ENCODE peak calls at places on chromosomes 1 and 21, in six cellular contexts. One of them, this sample, is unnamed.

GRCh38 chr1:158112994-158113758 is 67.5 kb upstream of the CD1D start:
- DNase-seq in stimulated activated CD8-positive, alpha-beta memory T cell treated with anti-CD3 and anti-CD28 coated beads, Interleukin-12 subunit alpha, Interleukin-12 subunit beta, amount 100 ng/mL, for 4 hours: peak
- DNase-seq in activated T-cell treated with anti-CD3 and anti-CD28 coated beads, Interleukin-2, amount 50 U/mL, for 72 hours: peak
- DNase-seq in stimulated activated naive CD8-positive, alpha-beta T cell treated with anti-CD3 and anti-CD28 coated beads, Interleukin-15, Interleukin-2, amounts not matched to agents 100 U/mL and 50 U/mL, for 24 hours: peak
- DNase-seq in NCI-H1105: peak
- DNase-seq in epithelial cell of esophagus: peak
- DNase-seq in this sample: peak

GRCh38 chr1:112395832-112396667 is at the start of gene CTTNBP2NL:
- DNase-seq in stimulated activated CD8-positive, alpha-beta memory T cell treated with anti-CD3 and anti-CD28 coated beads, Interleukin-12 subunit alpha, Interleukin-12 subunit beta, amount 100 ng/mL, for 4 hours: peak
- DNase-seq in activated T-cell treated with anti-CD3 and anti-CD28 coated beads, Interleukin-2, amount 50 U/mL, for 72 hours: peak
- DNase-seq in NCI-H1105: peak
- DNase-seq in stimulated activated naive CD8-positive, alpha-beta T cell treated with anti-CD3 and anti-CD28 coated beads, Interleukin-15, Interleukin-2, amounts not matched to agents 100 U/mL and 50 U/mL, for 24 hours: peak
- DNase-seq in epithelial cell of esophagus: peak
- DNase-seq in this sample: peak

GRCh38 chr1:36571106-36571505 is 88.4 kb upstream of the CSF3R start:
- DNase-seq in stimulated activated CD8-positive, alpha-beta memory T cell treated with anti-CD3 and anti-CD28 coated beads, Interleukin-12 subunit alpha, Interleukin-12 subunit beta, amount 100 ng/mL, for 4 hours: no peak
- DNase-seq in activated T-cell treated with anti-CD3 and anti-CD28 coated beads, Interleukin-2, amount 50 U/mL, for 72 hours: no peak
- DNase-seq in NCI-H1105: no peak
- DNase-seq in epithelial cell of esophagus: no peak
- DNase-seq in stimulated activated naive CD8-positive, alpha-beta T cell treated with anti-CD3 and anti-CD28 coated beads, Interleukin-15, Interleukin-2, amounts not matched to agents 100 U/mL and 50 U/mL, for 24 hours: no peak
- DNase-seq in this sample: peak

GRCh38 chr21:41804381-41804780 is 37.5 kb upstream of the RIPK4 start:
- DNase-seq in stimulated activated CD8-positive, alpha-beta memory T cell treated with anti-CD3 and anti-CD28 coated beads, Interleukin-12 subunit alpha, Interleukin-12 subunit beta, amount 100 ng/mL, for 4 hours: no peak
- DNase-seq in NCI-H1105: no peak
- DNase-seq in activated T-cell treated with anti-CD3 and anti-CD28 coated beads, Interleukin-2, amount 50 U/mL, for 72 hours: no peak
- DNase-seq in epithelial cell of esophagus: no peak
- DNase-seq in stimulated activated naive CD8-positive, alpha-beta T cell treated with anti-CD3 and anti-CD28 coated beads, Interleukin-15, Interleukin-2, amounts not matched to agents 100 U/mL and 50 U/mL, for 24 hours: no peak
- DNase-seq in this sample: no peak

GRCh38 chr1:16349847-16350406 is 2.4 kb downstream of the FBXO42 start:
- DNase-seq in stimulated activated CD8-positive, alpha-beta memory T cell treated with anti-CD3 and anti-CD28 coated beads, Interleukin-12 subunit alpha, Interleukin-12 subunit beta, amount 100 ng/mL, for 4 hours: no peak
- DNase-seq in NCI-H1105: no peak
- DNase-seq in stimulated activated naive CD8-positive, alpha-beta T cell treated with anti-CD3 and anti-CD28 coated beads, Interleukin-15, Interleukin-2, amounts not matched to agents 100 U/mL and 50 U/mL, for 24 hours: no peak
- DNase-seq in activated T-cell treated with anti-CD3 and anti-CD28 coated beads, Interleukin-2, amount 50 U/mL, for 72 hours: no peak
- DNase-seq in epithelial cell of esophagus: peak
- DNase-seq in this sample: no peak

GRCh38 chr21:40118527-40118926 is 251.3 kb downstream of the PCP4 start:
- DNase-seq in epithelial cell of esophagus: peak
- DNase-seq in activated T-cell treated with anti-CD3 and anti-CD28 coated beads, Interleukin-2, amount 50 U/mL, for 72 hours: no peak
- DNase-seq in NCI-H1105: no peak
- DNase-seq in stimulated activated CD8-positive, alpha-beta memory T cell treated with anti-CD3 and anti-CD28 coated beads, Interleukin-12 subunit alpha, Interleukin-12 subunit beta, amount 100 ng/mL, for 4 hours: no peak
- DNase-seq in stimulated activated naive CD8-positive, alpha-beta T cell treated with anti-CD3 and anti-CD28 coated beads, Interleukin-15, Interleukin-2, amounts not matched to agents 100 U/mL and 50 U/mL, for 24 hours: no peak
- DNase-seq in this sample: no peak

GRCh38 chr1:155776414-155776813 is 80.6 kb downstream of the GON4L start:
- DNase-seq in NCI-H1105: no peak
- DNase-seq in stimulated activated CD8-positive, alpha-beta memory T cell treated with anti-CD3 and anti-CD28 coated beads, Interleukin-12 subunit alpha, Interleukin-12 subunit beta, amount 100 ng/mL, for 4 hours: no peak
- DNase-seq in epithelial cell of esophagus: peak
- DNase-seq in activated T-cell treated with anti-CD3 and anti-CD28 coated beads, Interleukin-2, amount 50 U/mL, for 72 hours: no peak
- DNase-seq in stimulated activated naive CD8-positive, alpha-beta T cell treated with anti-CD3 and anti-CD28 coated beads, Interleukin-15, Interleukin-2, amounts not matched to agents 100 U/mL and 50 U/mL, for 24 hours: no peak
- DNase-seq in this sample: no peak

GRCh38 chr1:160866861-160867260 is 4.2 kb upstream of the CD244 start:
- DNase-seq in activated T-cell treated with anti-CD3 and anti-CD28 coated beads, Interleukin-2, amount 50 U/mL, for 72 hours: no peak
- DNase-seq in stimulated activated naive CD8-positive, alpha-beta T cell treated with anti-CD3 and anti-CD28 coated beads, Interleukin-15, Interleukin-2, amounts not matched to agents 100 U/mL and 50 U/mL, for 24 hours: no peak
- DNase-seq in epithelial cell of esophagus: no peak
- DNase-seq in stimulated activated CD8-positive, alpha-beta memory T cell treated with anti-CD3 and anti-CD28 coated beads, Interleukin-12 subunit alpha, Interleukin-12 subunit beta, amount 100 ng/mL, for 4 hours: no peak
- DNase-seq in NCI-H1105: no peak
- DNase-seq in this sample: no peak

GRCh38 chr1:165641276-165641987 is 10.4 kb downstream of the MGST3 start:
- DNase-seq in activated T-cell treated with anti-CD3 and anti-CD28 coated beads, Interleukin-2, amount 50 U/mL, for 72 hours: no peak
- DNase-seq in NCI-H1105: no peak
- DNase-seq in stimulated activated naive CD8-positive, alpha-beta T cell treated with anti-CD3 and anti-CD28 coated beads, Interleukin-15, Interleukin-2, amounts not matched to agents 100 U/mL and 50 U/mL, for 24 hours: no peak
- DNase-seq in stimulated activated CD8-positive, alpha-beta memory T cell treated with anti-CD3 and anti-CD28 coated beads, Interleukin-12 subunit alpha, Interleukin-12 subunit beta, amount 100 ng/mL, for 4 hours: no peak
- DNase-seq in epithelial cell of esophagus: no peak
- DNase-seq in this sample: no peak

GRCh38 chr1:44681905-44682900 is 7.7 kb downstream of the ARMH1 start:
- DNase-seq in activated T-cell treated with anti-CD3 and anti-CD28 coated beads, Interleukin-2, amount 50 U/mL, for 72 hours: no peak
- DNase-seq in stimulated activated naive CD8-positive, alpha-beta T cell treated with anti-CD3 and anti-CD28 coated beads, Interleukin-15, Interleukin-2, amounts not matched to agents 100 U/mL and 50 U/mL, for 24 hours: no peak
- DNase-seq in epithelial cell of esophagus: no peak
- DNase-seq in NCI-H1105: no peak
- DNase-seq in stimulated activated CD8-positive, alpha-beta memory T cell treated with anti-CD3 and anti-CD28 coated beads, Interleukin-12 subunit alpha, Interleukin-12 subunit beta, amount 100 ng/mL, for 4 hours: no peak
- DNase-seq in this sample: peak

GRCh38 chr1:99643021-99643779 is 2.7 kb upstream of the PALMD start:
- DNase-seq in epithelial cell of esophagus: peak
- DNase-seq in NCI-H1105: no peak
- DNase-seq in activated T-cell treated with anti-CD3 and anti-CD28 coated beads, Interleukin-2, amount 50 U/mL, for 72 hours: no peak
- DNase-seq in stimulated activated naive CD8-positive, alpha-beta T cell treated with anti-CD3 and anti-CD28 coated beads, Interleukin-15, Interleukin-2, amounts not matched to agents 100 U/mL and 50 U/mL, for 24 hours: no peak
- DNase-seq in stimulated activated CD8-positive, alpha-beta memory T cell treated with anti-CD3 and anti-CD28 coated beads, Interleukin-12 subunit alpha, Interleukin-12 subunit beta, amount 100 ng/mL, for 4 hours: no peak
- DNase-seq in this sample: no peak

GRCh38 chr1:175757381-175758015 is 14.1 kb upstream of the TNR start:
- DNase-seq in stimulated activated naive CD8-positive, alpha-beta T cell treated with anti-CD3 and anti-CD28 coated beads, Interleukin-15, Interleukin-2, amounts not matched to agents 100 U/mL and 50 U/mL, for 24 hours: peak
- DNase-seq in activated T-cell treated with anti-CD3 and anti-CD28 coated beads, Interleukin-2, amount 50 U/mL, for 72 hours: peak
- DNase-seq in NCI-H1105: peak
- DNase-seq in stimulated activated CD8-positive, alpha-beta memory T cell treated with anti-CD3 and anti-CD28 coated beads, Interleukin-12 subunit alpha, Interleukin-12 subunit beta, amount 100 ng/mL, for 4 hours: no peak
- DNase-seq in epithelial cell of esophagus: peak
- DNase-seq in this sample: peak

GRCh38 chr1:208431721-208432120 is 187.5 kb upstream of the PLXNA2 start:
- DNase-seq in NCI-H1105: no peak
- DNase-seq in activated T-cell treated with anti-CD3 and anti-CD28 coated beads, Interleukin-2, amount 50 U/mL, for 72 hours: no peak
- DNase-seq in epithelial cell of esophagus: peak
- DNase-seq in stimulated activated CD8-positive, alpha-beta memory T cell treated with anti-CD3 and anti-CD28 coated beads, Interleukin-12 subunit alpha, Interleukin-12 subunit beta, amount 100 ng/mL, for 4 hours: no peak
- DNase-seq in stimulated activated naive CD8-positive, alpha-beta T cell treated with anti-CD3 and anti-CD28 coated beads, Interleukin-15, Interleukin-2, amounts not matched to agents 100 U/mL and 50 U/mL, for 24 hours: no peak
- DNase-seq in this sample: no peak

GRCh38 chr1:223843934-223844333 is 1.8 kb downstream of the TP53BP2 start:
- DNase-seq in stimulated activated CD8-positive, alpha-beta memory T cell treated with anti-CD3 and anti-CD28 coated beads, Interleukin-12 subunit alpha, Interleukin-12 subunit beta, amount 100 ng/mL, for 4 hours: no peak
- DNase-seq in epithelial cell of esophagus: no peak
- DNase-seq in stimulated activated naive CD8-positive, alpha-beta T cell treated with anti-CD3 and anti-CD28 coated beads, Interleukin-15, Interleukin-2, amounts not matched to agents 100 U/mL and 50 U/mL, for 24 hours: no peak
- DNase-seq in activated T-cell treated with anti-CD3 and anti-CD28 coated beads, Interleukin-2, amount 50 U/mL, for 72 hours: no peak
- DNase-seq in NCI-H1105: no peak
- DNase-seq in this sample: no peak

GRCh38 chr1:201904579-201904978 is 15.9 kb downstream of the SHISA4 start:
- DNase-seq in stimulated activated CD8-positive, alpha-beta memory T cell treated with anti-CD3 and anti-CD28 coated beads, Interleukin-12 subunit alpha, Interleukin-12 subunit beta, amount 100 ng/mL, for 4 hours: no peak
- DNase-seq in NCI-H1105: no peak
- DNase-seq in activated T-cell treated with anti-CD3 and anti-CD28 coated beads, Interleukin-2, amount 50 U/mL, for 72 hours: no peak
- DNase-seq in stimulated activated naive CD8-positive, alpha-beta T cell treated with anti-CD3 and anti-CD28 coated beads, Interleukin-15, Interleukin-2, amounts not matched to agents 100 U/mL and 50 U/mL, for 24 hours: no peak
- DNase-seq in epithelial cell of esophagus: peak
- DNase-seq in this sample: no peak